ENCODE peak calls at places on chromosomes 7 and 10, in five cellular contexts. One of them, this sample, is unnamed.

GRCh38 chr10:63068246-63068645 is 64.9 kb upstream of the NRBF2 start:
- DNase-seq in epithelial cell of esophagus: peak
- DNase-seq in foreskin fibroblast: no peak
- DNase-seq in choroid plexus epithelial cell: peak
- DNase-seq in K562: no peak
- DNase-seq in this sample: peak

GRCh38 chr10:106310596-106310995 is 853.9 kb downstream of the SORCS1 start:
- DNase-seq in epithelial cell of esophagus: no peak
- DNase-seq in foreskin fibroblast: no peak
- DNase-seq in choroid plexus epithelial cell: no peak
- DNase-seq in K562: no peak
- DNase-seq in this sample: no peak

GRCh38 chr7:106284516-106285050 is at the start of gene NAMPT:
- DNase-seq in choroid plexus epithelial cell: no peak
- DNase-seq in foreskin fibroblast: peak
- DNase-seq in K562: peak
- DNase-seq in epithelial cell of esophagus: peak
- DNase-seq in this sample: peak

GRCh38 chr10:91987397-91988037 is 63.9 kb downstream of the BTAF1 start:
- DNase-seq in foreskin fibroblast: no peak
- DNase-seq in K562: no peak
- DNase-seq in epithelial cell of esophagus: no peak
- DNase-seq in choroid plexus epithelial cell: peak
- DNase-seq in this sample: no peak

GRCh38 chr10:47028466-47028865 is 117.2 kb downstream of the PTPN20 start:
- DNase-seq in epithelial cell of esophagus: no peak
- DNase-seq in K562: no peak
- DNase-seq in choroid plexus epithelial cell: no peak
- DNase-seq in foreskin fibroblast: no peak
- DNase-seq in this sample: no peak

GRCh38 chr10:93488956-93489528 is 6.9 kb upstream of the MYOF start:
- DNase-seq in K562: no peak
- DNase-seq in choroid plexus epithelial cell: no peak
- DNase-seq in foreskin fibroblast: no peak
- DNase-seq in epithelial cell of esophagus: no peak
- DNase-seq in this sample: no peak

GRCh38 chr7:74579800-74580685 is 77.5 kb upstream of the GTF2I start:
- DNase-seq in K562: no peak
- DNase-seq in epithelial cell of esophagus: peak
- DNase-seq in choroid plexus epithelial cell: peak
- DNase-seq in foreskin fibroblast: peak
- DNase-seq in this sample: peak

GRCh38 chr7:55171157-55171556 is 152.3 kb downstream of the EGFR start:
- DNase-seq in epithelial cell of esophagus: no peak
- DNase-seq in choroid plexus epithelial cell: no peak
- DNase-seq in foreskin fibroblast: no peak
- DNase-seq in K562: no peak
- DNase-seq in this sample: no peak

GRCh38 chr7:5629941-5630340 is 151.5 kb downstream of the RNF216 start:
- DNase-seq in epithelial cell of esophagus: peak
- DNase-seq in foreskin fibroblast: peak
- DNase-seq in K562: no peak
- DNase-seq in choroid plexus epithelial cell: peak
- DNase-seq in this sample: peak

GRCh38 chr10:7260912-7261700 is 149.7 kb downstream of the SFMBT2 start:
- DNase-seq in epithelial cell of esophagus: peak
- DNase-seq in K562: no peak
- DNase-seq in foreskin fibroblast: peak
- DNase-seq in choroid plexus epithelial cell: no peak
- DNase-seq in this sample: no peak

GRCh38 chr7:123798527-123799188 is 46.3 kb upstream of the HYAL4 start:
- DNase-seq in foreskin fibroblast: no peak
- DNase-seq in choroid plexus epithelial cell: peak
- DNase-seq in epithelial cell of esophagus: peak
- DNase-seq in K562: no peak
- DNase-seq in this sample: no peak

GRCh38 chr10:86480571-86480970 is 41.0 kb downstream of the WAPL start:
- DNase-seq in K562: no peak
- DNase-seq in epithelial cell of esophagus: peak
- DNase-seq in choroid plexus epithelial cell: peak
- DNase-seq in foreskin fibroblast: no peak
- DNase-seq in this sample: no peak

GRCh38 chr10:102744374-102745051 is 765 bp downstream of the WBP1L start:
- DNase-seq in choroid plexus epithelial cell: peak
- DNase-seq in epithelial cell of esophagus: peak
- DNase-seq in K562: no peak
- DNase-seq in foreskin fibroblast: peak
- DNase-seq in this sample: no peak

GRCh38 chr7:41916450-41916927 is 213.6 kb upstream of the INHBA start:
- DNase-seq in K562: no peak
- DNase-seq in epithelial cell of esophagus: peak
- DNase-seq in foreskin fibroblast: peak
- DNase-seq in choroid plexus epithelial cell: peak
- DNase-seq in this sample: peak

GRCh38 chr10:75606203-75606779 is 174.9 kb downstream of the LRMDA start:
- DNase-seq in choroid plexus epithelial cell: no peak
- DNase-seq in K562: no peak
- DNase-seq in epithelial cell of esophagus: no peak
- DNase-seq in foreskin fibroblast: no peak
- DNase-seq in this sample: no peak

GRCh38 chr7:131108212-131108980 is 219.3 kb upstream of the MKLN1 start:
- DNase-seq in epithelial cell of esophagus: no peak
- DNase-seq in K562: no peak
- DNase-seq in foreskin fibroblast: no peak
- DNase-seq in choroid plexus epithelial cell: peak
- DNase-seq in this sample: no peak

GRCh38 chr10:69413221-69413865 is 3.4 kb downstream of the TACR2 start:
- DNase-seq in K562: peak
- DNase-seq in epithelial cell of esophagus: peak
- DNase-seq in choroid plexus epithelial cell: peak
- DNase-seq in foreskin fibroblast: peak
- DNase-seq in this sample: peak

GRCh38 chr7:24858108-24858977 is 101.1 kb upstream of the GSDME start:
- DNase-seq in choroid plexus epithelial cell: no peak
- DNase-seq in K562: no peak
- DNase-seq in epithelial cell of esophagus: no peak
- DNase-seq in foreskin fibroblast: no peak
- DNase-seq in this sample: no peak

GRCh38 chr7:74059681-74060588 is 23.7 kb upstream of the LIMK1 start:
- DNase-seq in epithelial cell of esophagus: peak
- DNase-seq in K562: no peak
- DNase-seq in choroid plexus epithelial cell: no peak
- DNase-seq in foreskin fibroblast: no peak
- DNase-seq in this sample: no peak

GRCh38 chr7:148304456-148304855 is 286.1 kb upstream of the C7orf33 start:
- DNase-seq in foreskin fibroblast: no peak
- DNase-seq in K562: peak
- DNase-seq in epithelial cell of esophagus: peak
- DNase-seq in choroid plexus epithelial cell: no peak
- DNase-seq in this sample: no peak

GRCh38 chr7:5584821-5585220 is 161.2 kb upstream of the TNRC18 start:
- DNase-seq in K562: no peak
- DNase-seq in foreskin fibroblast: no peak
- DNase-seq in choroid plexus epithelial cell: no peak
- DNase-seq in epithelial cell of esophagus: no peak
- DNase-seq in this sample: no peak

GRCh38 chr10:61452229-61452651 is 941 bp downstream of the TMEM26 start:
- DNase-seq in choroid plexus epithelial cell: peak
- DNase-seq in foreskin fibroblast: no peak
- DNase-seq in epithelial cell of esophagus: no peak
- DNase-seq in K562: no peak
- DNase-seq in this sample: peak

GRCh38 chr10:1687606-1688005 is 49.7 kb downstream of the ADARB2 start:
- DNase-seq in epithelial cell of esophagus: no peak
- DNase-seq in choroid plexus epithelial cell: no peak
- DNase-seq in foreskin fibroblast: no peak
- DNase-seq in K562: no peak
- DNase-seq in this sample: no peak

GRCh38 chr10:21518629-21519321 is 6.7 kb downstream of the SKIDA1 start:
- DNase-seq in epithelial cell of esophagus: peak
- DNase-seq in K562: no peak
- DNase-seq in choroid plexus epithelial cell: peak
- DNase-seq in foreskin fibroblast: no peak
- DNase-seq in this sample: peak

GRCh38 chr10:103454026-103454425 is 1.9 kb upstream of the CALHM2 start:
- DNase-seq in K562: no peak
- DNase-seq in choroid plexus epithelial cell: no peak
- DNase-seq in foreskin fibroblast: no peak
- DNase-seq in epithelial cell of esophagus: no peak
- DNase-seq in this sample: no peak

GRCh38 chr10:35912615-35913170 is 270.6 kb upstream of the FZD8 start:
- DNase-seq in choroid plexus epithelial cell: peak
- DNase-seq in K562: no peak
- DNase-seq in foreskin fibroblast: peak
- DNase-seq in epithelial cell of esophagus: peak
- DNase-seq in this sample: no peak

GRCh38 chr10:122213766-122214165 is 57.3 kb upstream of the BTBD16 start:
- DNase-seq in choroid plexus epithelial cell: peak
- DNase-seq in K562: no peak
- DNase-seq in foreskin fibroblast: no peak
- DNase-seq in epithelial cell of esophagus: no peak
- DNase-seq in this sample: peak
- TF ChIP-seq CTCF in choroid plexus epithelial cell: no peak
- TF ChIP-seq CTCF in K562: no peak
- TF ChIP-seq CTCF in foreskin fibroblast: no peak
- TF ChIP-seq CTCF in epithelial cell of esophagus: no peak
- TF ChIP-seq CTCF in this sample: no peak

GRCh38 chr7:96322373-96322695 is 436 bp upstream of the SLC25A13 start:
- DNase-seq in epithelial cell of esophagus: no peak
- DNase-seq in choroid plexus epithelial cell: no peak
- DNase-seq in foreskin fibroblast: no peak
- DNase-seq in K562: no peak
- DNase-seq in this sample: no peak

GRCh38 chr7:96319444-96319843 is 2.5 kb downstream of the SLC25A13 start:
- DNase-seq in choroid plexus epithelial cell: peak
- DNase-seq in foreskin fibroblast: no peak
- DNase-seq in K562: no peak
- DNase-seq in epithelial cell of esophagus: no peak
- DNase-seq in this sample: no peak

GRCh38 chr7:96321041-96321669 is 743 bp downstream of the SLC25A13 start:
- DNase-seq in foreskin fibroblast: peak
- DNase-seq in K562: peak
- DNase-seq in epithelial cell of esophagus: peak
- DNase-seq in choroid plexus epithelial cell: peak
- DNase-seq in this sample: peak

GRCh38 chr7:96321670-96322372 is at the start of gene SLC25A13:
- DNase-seq in epithelial cell of esophagus: peak
- DNase-seq in foreskin fibroblast: peak
- DNase-seq in choroid plexus epithelial cell: peak
- DNase-seq in K562: peak
- DNase-seq in this sample: peak

GRCh38 chr7:96320437-96320836 is 1.5 kb downstream of the SLC25A13 start:
- DNase-seq in choroid plexus epithelial cell: no peak
- DNase-seq in epithelial cell of esophagus: no peak
- DNase-seq in foreskin fibroblast: no peak
- DNase-seq in K562: no peak
- DNase-seq in this sample: no peak
- H3K4me3 ChIP-seq in choroid plexus epithelial cell: no peak
- H3K4me3 ChIP-seq in epithelial cell of esophagus: no peak
- H3K4me3 ChIP-seq in foreskin fibroblast: peak
- H3K4me3 ChIP-seq in K562: peak
- H3K4me3 ChIP-seq in this sample: peak

DNA sequence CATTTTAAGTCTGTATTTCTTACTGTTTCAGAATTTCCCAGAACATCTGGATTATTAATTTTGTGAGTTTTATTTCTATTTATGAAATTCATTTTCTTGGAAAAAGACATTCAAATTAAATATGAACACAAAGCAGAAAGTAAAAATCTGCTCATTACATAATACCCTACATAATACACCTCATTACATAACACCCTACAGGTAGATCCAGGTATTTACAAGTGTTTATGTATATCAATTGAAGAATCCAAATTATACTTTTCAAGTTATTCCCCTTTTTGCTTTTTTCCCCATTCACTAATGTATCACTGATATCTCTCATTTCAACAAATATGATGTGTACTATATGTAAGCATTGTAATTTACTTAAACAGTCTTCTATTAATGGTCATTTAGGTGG is 129.1 kb downstream of the USP6NL start:
- DNase-seq in foreskin fibroblast: no peak
- DNase-seq in K562: no peak
- DNase-seq in epithelial cell of esophagus: no peak
- DNase-seq in choroid plexus epithelial cell: no peak
- DNase-seq in this sample: no peak
- TF ChIP-seq CTCF in foreskin fibroblast: no peak
- TF ChIP-seq CTCF in K562: no peak
- TF ChIP-seq CTCF in epithelial cell of esophagus: no peak
- TF ChIP-seq CTCF in choroid plexus epithelial cell: no peak
- TF ChIP-seq CTCF in this sample: no peak

GRCh38 chr7:31028006-31028405 is 24.1 kb upstream of the ADCYAP1R1 start:
- DNase-seq in epithelial cell of esophagus: no peak
- DNase-seq in foreskin fibroblast: no peak
- DNase-seq in choroid plexus epithelial cell: no peak
- DNase-seq in K562: no peak
- DNase-seq in this sample: no peak

GRCh38 chr7:31028417-31028988 is 23.6 kb upstream of the ADCYAP1R1 start:
- DNase-seq in foreskin fibroblast: no peak
- DNase-seq in K562: no peak
- DNase-seq in choroid plexus epithelial cell: no peak
- DNase-seq in epithelial cell of esophagus: no peak
- DNase-seq in this sample: no peak

GRCh38 chr7:31029674-31030073 is 22.4 kb upstream of the ADCYAP1R1 start:
- DNase-seq in foreskin fibroblast: no peak
- DNase-seq in K562: no peak
- DNase-seq in choroid plexus epithelial cell: no peak
- DNase-seq in epithelial cell of esophagus: no peak
- DNase-seq in this sample: no peak

GRCh38 chr7:31029251-31029650 is 22.9 kb upstream of the ADCYAP1R1 start:
- DNase-seq in foreskin fibroblast: no peak
- DNase-seq in epithelial cell of esophagus: no peak
- DNase-seq in choroid plexus epithelial cell: no peak
- DNase-seq in K562: no peak
- DNase-seq in this sample: no peak

DNA sequence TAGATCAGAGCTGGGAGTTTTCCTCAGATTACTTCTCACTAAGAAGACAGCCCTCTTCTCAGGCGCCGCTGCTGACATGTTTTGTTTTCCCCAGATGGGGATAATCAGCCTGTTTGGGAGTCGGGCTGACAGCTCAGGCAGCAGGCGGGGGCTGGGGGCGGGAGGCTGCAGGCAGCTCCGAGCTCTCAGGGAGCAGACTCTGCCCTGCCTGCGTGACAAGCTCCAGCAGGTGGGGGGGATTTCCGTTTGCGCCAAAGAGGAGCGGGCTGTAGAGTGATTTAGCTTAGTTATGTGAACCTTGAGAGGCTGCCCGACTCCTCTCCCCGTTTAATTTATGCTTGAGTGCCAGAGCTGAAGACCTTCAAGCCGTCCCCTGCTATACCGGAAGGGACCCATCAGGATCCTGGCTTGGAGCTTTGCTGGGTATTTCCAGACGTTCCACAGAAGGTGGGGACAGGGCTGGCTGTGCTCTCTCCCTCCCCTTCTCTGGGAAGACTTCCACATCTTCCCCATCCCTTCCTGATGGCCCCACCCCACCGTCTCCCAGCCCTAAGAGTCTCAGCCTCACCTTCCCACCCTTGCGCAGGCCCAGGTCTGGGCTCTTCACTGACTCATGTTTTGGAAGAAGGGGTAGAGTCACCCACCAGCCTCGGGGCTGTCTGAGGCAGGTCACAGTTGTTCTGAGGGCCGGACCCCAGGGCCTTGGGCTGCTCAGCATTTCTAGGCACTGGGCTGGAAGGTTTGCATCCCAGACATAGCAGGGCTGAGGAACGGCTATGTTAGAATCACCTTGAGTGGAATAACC is 24.7 kb upstream of the ADCYAP1R1 start:
- DNase-seq in epithelial cell of esophagus: no peak
- DNase-seq in foreskin fibroblast: peak
- DNase-seq in choroid plexus epithelial cell: peak
- DNase-seq in K562: no peak
- DNase-seq in this sample: peak
- H3K4me3 ChIP-seq in epithelial cell of esophagus: no peak
- H3K4me3 ChIP-seq in foreskin fibroblast: no peak
- H3K4me3 ChIP-seq in choroid plexus epithelial cell: no peak
- H3K4me3 ChIP-seq in K562: no peak
- H3K4me3 ChIP-seq in this sample: no peak